ENCODE peak calls at places on chromosomes 7 and 10, in ten cellular contexts. H is esophagus squamous epithelium; S is ascending aorta; B is CD4-positive, CD25-positive, alpha-beta regulatory T cell; F is tibial nerve; D is mucosa of descending colon; X is right lobe of liver; L is AG04450; J is transverse colon; R is choroid plexus epithelial cell. M is an unnamed sample.

GRCh38 chr7:99618726-99619125 is 2.0 kb downstream of the ZSCAN25 start:
- DNase-seq in F (no peak), X (no peak), H (no peak), R (no peak), D (no peak), S (no peak), B (no peak), J (no peak), L (no peak), M (no peak)

GRCh38 chr10:118812393-118812740 is 57.6 kb upstream of the CACUL1 start:
- DNase-seq in R (no peak), X (no peak), F (no peak), B (no peak), H (no peak), J (no peak), L (no peak), D (no peak), S (no peak), M (no peak)

GRCh38 chr7:84190016-84190705 is 4.4 kb downstream of the SEMA3A start:
- DNase-seq in L (no peak), H (no peak), R (peak), X (no peak), D (no peak), B (no peak), S (no peak), J (no peak), F (no peak), M (no peak)

GRCh38 chr10:51074238-51075028 is at the start of gene PRKG1:
- DNase-seq in S (peak), D (peak), J (peak), B (no peak), R (peak), F (peak), X (peak), L (peak), H (no peak), M (peak)

GRCh38 chr10:86536294-86536861 is 14.8 kb upstream of the WAPL start:
- DNase-seq in R (no peak), J (peak), S (no peak), H (no peak), B (peak), L (no peak), X (peak), F (no peak), D (no peak), M (no peak)

GRCh38 chr10:3735175-3735574 is 49.8 kb downstream of the KLF6 start:
- DNase-seq in D (no peak), S (no peak), B (no peak), R (no peak), L (no peak), J (no peak), X (no peak), F (no peak), H (no peak), M (no peak)

GRCh38 chr7:1676550-1677071 is 6.5 kb downstream of the ELFN1 start:
- DNase-seq in D (no peak), H (no peak), B (no peak), J (no peak), R (no peak), F (peak), S (no peak), X (no peak), L (no peak), M (no peak)

GRCh38 chr10:48197236-48197899 is 77.1 kb downstream of the FRMPD2 start:
- DNase-seq in S (no peak), D (peak), F (no peak), B (no peak), J (no peak), H (no peak), R (no peak), L (no peak), X (no peak), M (no peak)

GRCh38 chr10:86613905-86614304 is 40.4 kb upstream of the OPN4 start:
- DNase-seq in S (no peak), X (no peak), D (no peak), L (no peak), B (no peak), F (no peak), J (no peak), H (no peak), R (no peak), M (no peak)

GRCh38 chr7:116552616-116553015 is 27.8 kb downstream of the CAV1 start:
- DNase-seq in F (no peak), L (no peak), H (no peak), B (no peak), R (peak), J (no peak), S (no peak), D (no peak), X (no peak), M (no peak)

GRCh38 chr10:120988751-120989150 is 137.6 kb downstream of the WDR11 start:
- DNase-seq in S (no peak), H (no peak), B (no peak), X (no peak), J (no peak), L (no peak), F (no peak), R (no peak), D (no peak), M (no peak)

GRCh38 chr7:124764071-124764846 is 1.3 kb downstream of the GPR37 start:
- DNase-seq in J (no peak), F (no peak), L (no peak), X (peak), S (no peak), R (no peak), B (no peak), D (no peak), H (no peak), M (no peak)

GRCh38 chr10:86461963-86462804 is 59.4 kb downstream of the WAPL start:
- DNase-seq in D (no peak), B (no peak), J (no peak), F (no peak), L (no peak), H (no peak), X (no peak), R (no peak), S (no peak), M (no peak)

GRCh38 chr7:90180011-90180585 is 25.8 kb downstream of the STEAP1 start:
- DNase-seq in J (no peak), B (no peak), R (peak), S (no peak), D (no peak), H (no peak), F (no peak), X (no peak), L (no peak), M (peak)

GRCh38 chr7:32049599-32049998 is 20.6 kb downstream of the PDE1C start:
- DNase-seq in J (no peak), X (no peak), S (no peak), B (no peak), F (no peak), D (no peak), H (no peak), L (no peak), R (no peak), M (no peak)

GRCh38 chr7:100641463-100641859 is at the start of gene TFR2:
- DNase-seq in X (peak), L (no peak), J (no peak), D (no peak), H (no peak), B (no peak), S (no peak), F (no peak), R (no peak), M (no peak)

GRCh38 chr10:62858364-62858763 is 42.2 kb upstream of the EGR2 start:
- DNase-seq in H (no peak), R (peak), L (no peak), D (no peak), J (no peak), X (no peak), B (no peak), F (no peak), S (no peak), M (no peak)

GRCh38 chr7:35624299-35625186 is 70.4 kb downstream of the HERPUD2 start:
- DNase-seq in X (no peak), H (no peak), R (peak), J (no peak), S (no peak), L (no peak), B (peak), D (peak), F (no peak), M (no peak)

GRCh38 chr10:63005246-63005645 is 127.9 kb upstream of the NRBF2 start:
- DNase-seq in S (no peak), F (no peak), R (peak), L (no peak), D (no peak), B (no peak), H (no peak), J (no peak), X (no peak), M (no peak)

GRCh38 chr10:44925224-44925623 is 14.1 kb downstream of the TMEM72 start:
- DNase-seq in X (no peak), H (no peak), F (no peak), S (no peak), J (no peak), R (peak), D (no peak), B (no peak), L (no peak), M (no peak)

GRCh38 chr10:104038537-104038936 is 47.1 kb downstream of the COL17A1 start:
- DNase-seq in J (no peak), D (no peak), X (no peak), S (no peak), L (no peak), B (no peak), R (no peak), F (no peak), H (no peak), M (no peak)

GRCh38 chr7:138538996-138539644 is 79.1 kb downstream of the TRIM24 start:
- DNase-seq in X (no peak), J (no peak), L (no peak), F (no peak), S (no peak), B (no peak), D (no peak), H (no peak), R (no peak), M (no peak)

GRCh38 chr10:75956624-75957023 is 525.2 kb downstream of the LRMDA start:
- DNase-seq in X (no peak), J (no peak), L (no peak), B (no peak), H (no peak), D (no peak), S (no peak), R (peak), F (no peak), M (no peak)

GRCh38 chr7:143248781-143249354 is 14.4 kb upstream of the GSTK1 start:
- DNase-seq in L (no peak), F (no peak), H (no peak), D (peak), X (peak), S (no peak), J (peak), R (peak), B (no peak), M (no peak)

GRCh38 chr10:124527996-124528395 is 66.4 kb downstream of the LHPP start:
- DNase-seq in R (no peak), D (no peak), X (no peak), L (no peak), S (no peak), B (no peak), F (no peak), J (no peak), H (no peak), M (no peak)

GRCh38 chr10:78744521-78745090 is 324.2 kb upstream of the ZMIZ1 start:
- DNase-seq in H (no peak), D (no peak), R (no peak), X (no peak), L (no peak), S (no peak), B (no peak), F (no peak), J (no peak), M (no peak)

GRCh38 chr7:142168746-142169145 is 57.2 kb downstream of the MGAM2 start:
- DNase-seq in F (no peak), B (no peak), L (no peak), R (peak), X (no peak), D (no peak), J (no peak), S (no peak), H (no peak), M (peak)

GRCh38 chr10:36943534-36943933 is 181.9 kb upstream of the ANKRD30A start:
- DNase-seq in X (no peak), D (no peak), B (no peak), L (no peak), J (no peak), H (no peak), F (no peak), S (no peak), R (no peak), M (no peak)

GRCh38 chr10:84269773-84270172 is 24.9 kb downstream of the RGR start:
- DNase-seq in J (no peak), H (no peak), B (no peak), X (no peak), L (peak), D (no peak), F (no peak), S (no peak), R (peak), M (peak)

GRCh38 chr10:62430881-62431280 is 56.7 kb downstream of the ZNF365 start:
- DNase-seq in B (no peak), L (no peak), D (no peak), H (no peak), F (no peak), X (no peak), S (no peak), J (no peak), R (no peak), M (no peak)

GRCh38 chr10:22022257-22023051 is 18.9 kb upstream of the DNAJC1 start:
- DNase-seq in B (peak), D (peak), X (no peak), H (no peak), L (no peak), R (no peak), F (no peak), S (no peak), J (peak), M (no peak)

GRCh38 chr10:63753807-63754206 is 232.6 kb downstream of the REEP3 start:
- DNase-seq in S (no peak), F (no peak), R (no peak), B (no peak), D (no peak), J (no peak), X (no peak), L (no peak), H (no peak), M (no peak)

GRCh38 chr10:101902032-101902799 is 58.6 kb upstream of the KCNIP2 start:
- DNase-seq in F (no peak), B (no peak), L (no peak), X (no peak), H (no peak), D (no peak), S (no peak), J (no peak), R (no peak), M (no peak)

DNA sequence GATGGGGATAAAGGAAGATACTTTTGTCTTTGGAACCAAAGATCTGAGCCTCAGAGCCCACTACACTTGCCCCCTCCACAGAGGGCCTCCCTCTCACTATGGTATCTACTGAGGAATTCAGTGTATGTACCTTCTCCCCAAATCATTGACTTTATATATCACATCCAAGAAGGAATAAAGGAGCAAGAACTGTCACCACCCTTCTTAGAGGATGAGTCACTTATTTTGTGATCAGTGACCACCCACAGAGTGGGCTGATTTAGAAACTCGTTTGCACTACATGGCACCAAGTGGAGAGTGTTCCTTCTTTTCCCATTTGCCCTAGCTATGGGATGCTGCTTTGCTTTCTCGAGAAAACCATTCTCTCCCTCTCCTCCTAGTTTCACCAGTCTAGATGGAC is 5.7 kb downstream of the TMEM243 start:
- DNase-seq in R (peak), X (no peak), H (no peak), S (no peak), J (no peak), D (no peak), B (no peak), L (no peak), F (no peak), M (no peak)
- H3K4me3 ChIP-seq in R (no peak), X (no peak), H (no peak), S (no peak), J (no peak), D (no peak), B (peak), L (no peak), F (no peak), M (no peak)

GRCh38 chr7:148714498-148714897 is 15.8 kb downstream of the CUL1 start:
- DNase-seq in H (no peak), D (no peak), R (no peak), J (no peak), B (no peak), S (no peak), X (no peak), L (no peak), F (no peak), M (no peak)
- H3K4me3 ChIP-seq in H (no peak), D (no peak), R (no peak), J (no peak), B (no peak), S (no peak), X (no peak), L (no peak), F (no peak), M (no peak)

GRCh38 chr10:28812384-28813372 is 135.4 kb downstream of the BAMBI start:
- DNase-seq in L (no peak), F (no peak), B (no peak), H (no peak), X (no peak), S (no peak), D (no peak), R (no peak), J (no peak), M (no peak)
- H3K4me3 ChIP-seq in L (no peak), F (no peak), B (no peak), H (no peak), X (no peak), S (no peak), D (no peak), R (no peak), J (no peak), M (no peak)

GRCh38 chr7:125924037-125924436 is 994.4 kb upstream of the POT1 start:
- DNase-seq in X (no peak), D (no peak), H (no peak), S (no peak), J (no peak), B (no peak), F (no peak), L (no peak), R (no peak), M (no peak)

GRCh38 chr7:125927556-125927955 is 997.9 kb upstream of the POT1 start:
- DNase-seq in X (no peak), F (no peak), B (no peak), L (no peak), H (no peak), R (no peak), D (no peak), S (no peak), J (no peak), M (no peak)

GRCh38 chr7:125930848-125931247 is 1001.2 kb upstream of the POT1 start:
- DNase-seq in F (no peak), H (no peak), D (no peak), J (no peak), X (no peak), L (no peak), B (no peak), S (no peak), R (no peak), M (no peak)

DNA sequence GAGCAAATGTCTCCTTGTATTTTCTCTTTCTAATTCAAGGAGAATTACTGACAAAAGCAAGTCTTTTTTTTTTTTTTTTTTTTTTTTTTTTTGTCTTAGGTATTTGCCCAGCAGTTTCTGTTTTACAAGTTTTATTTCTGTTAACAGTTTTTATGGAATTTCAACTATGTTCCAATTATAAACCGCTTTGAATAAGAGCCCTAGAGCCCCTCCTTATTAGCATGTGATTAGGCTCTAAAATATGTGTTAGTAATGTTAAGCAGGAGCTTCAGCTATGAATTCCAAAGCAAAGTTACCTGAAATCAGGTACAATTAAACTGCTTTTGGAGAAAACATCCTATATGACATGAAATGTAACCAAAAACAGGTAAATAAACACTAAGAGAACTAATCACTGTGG is 997.0 kb upstream of the POT1 start:
- DNase-seq in H (no peak), D (no peak), F (no peak), B (no peak), J (no peak), S (no peak), X (no peak), L (no peak), R (peak), M (peak)
- H3K4me3 ChIP-seq in H (no peak), D (no peak), F (no peak), B (no peak), J (no peak), S (no peak), X (no peak), L (no peak), R (no peak), M (no peak)

M was measured in kidney epithelial cell.